ENCODE peak calls at places on chromosomes 11 and 22, in seven cellular contexts. V is cardiac fibroblast; O is memory B cell; K is GM04503; P is C1 segment of cervical spinal cord; D is naive thymus-derived CD8-positive, alpha-beta T cell; Y is HT1080. F is an unnamed sample.

GRCh38 chr11:726278-726915 is 20.4 kb downstream of the EPS8L2 start:
- DNase-seq in V (peak), O (no peak), K (no peak), P (no peak), D (peak), Y (no peak), F (peak)

GRCh38 chr11:8331767-8332166 is 68.1 kb upstream of the LMO1 start:
- DNase-seq in V (no peak), O (no peak), K (no peak), P (no peak), D (no peak), Y (peak), F (no peak)

GRCh38 chr22:46437990-46438389 is 99.4 kb downstream of the CELSR1 start:
- DNase-seq in V (no peak), O (no peak), K (no peak), P (no peak), D (no peak), Y (no peak), F (no peak)

GRCh38 chr11:44609783-44610155 is 44.3 kb downstream of the CD82 start:
- DNase-seq in V (no peak), O (no peak), K (no peak), P (no peak), D (no peak), Y (no peak), F (no peak)

GRCh38 chr22:24153353-24153752 is 27.9 kb upstream of the SUSD2 start:
- DNase-seq in V (peak), O (no peak), K (no peak), P (no peak), D (peak), Y (peak), F (peak)

GRCh38 chr11:33268945-33269567 is 11.9 kb downstream of the HIPK3 start:
- DNase-seq in V (peak), O (no peak), K (no peak), P (no peak), D (no peak), Y (peak), F (no peak)

GRCh38 chr22:48432721-48433518 is 1394.8 kb downstream of the BRD1 start:
- DNase-seq in V (no peak), O (no peak), K (no peak), P (no peak), D (no peak), Y (no peak), F (no peak)

GRCh38 chr11:8100605-8101004 is 19.6 kb downstream of the TUB start:
- DNase-seq in V (no peak), O (no peak), K (no peak), P (no peak), D (no peak), Y (no peak), F (no peak)

GRCh38 chr11:44538375-44539054 is 26.9 kb upstream of the CD82 start:
- DNase-seq in V (peak), O (peak), K (no peak), P (peak), D (peak), Y (peak), F (peak)

GRCh38 chr11:63530021-63530420 is 6.6 kb upstream of the PLAAT4 start:
- DNase-seq in V (no peak), O (no peak), K (no peak), P (peak), D (no peak), Y (no peak), F (no peak)

GRCh38 chr22:17802822-17803221 is 28.6 kb upstream of the BID start:
- DNase-seq in V (no peak), O (no peak), K (no peak), P (no peak), D (no peak), Y (no peak), F (no peak)

GRCh38 chr11:45859661-45860140 is 12.4 kb downstream of the CRY2 start:
- DNase-seq in V (peak), O (no peak), K (peak), P (peak), D (no peak), Y (no peak), F (no peak)

GRCh38 chr11:88849368-88849767 is 216.4 kb downstream of the GRM5 start:
- DNase-seq in V (peak), O (no peak), K (peak), P (no peak), D (no peak), Y (peak), F (no peak)

GRCh38 chr11:108620958-108621772 is 27.6 kb upstream of the EXPH5 start:
- DNase-seq in V (peak), O (no peak), K (no peak), P (no peak), D (no peak), Y (peak), F (no peak)

GRCh38 chr22:30224161-30224857 is 22.2 kb downstream of the LIF start:
- DNase-seq in V (no peak), O (no peak), K (no peak), P (no peak), D (no peak), Y (peak), F (no peak)

GRCh38 chr22:27260087-27260730 is 541.3 kb downstream of the MN1 start:
- DNase-seq in V (no peak), O (no peak), K (no peak), P (no peak), D (no peak), Y (no peak), F (no peak)

GRCh38 chr11:62137881-62138629 is 14.2 kb downstream of the INCENP start:
- DNase-seq in V (no peak), O (no peak), K (no peak), P (no peak), D (no peak), Y (no peak), F (no peak)

GRCh38 chr11:104588975-104589374 is 309.3 kb downstream of the CASP12 start:
- DNase-seq in V (no peak), O (no peak), K (no peak), P (no peak), D (no peak), Y (no peak), F (no peak)

GRCh38 chr11:127017482-127017881 is 16.9 kb upstream of the KIRREL3 start:
- DNase-seq in V (peak), O (no peak), K (peak), P (no peak), D (no peak), Y (peak), F (no peak)

GRCh38 chr11:92453055-92453454 is 228.4 kb downstream of the FAT3 start:
- DNase-seq in V (peak), O (no peak), K (peak), P (no peak), D (no peak), Y (peak), F (no peak)

GRCh38 chr11:120221115-120221752 is 10.4 kb downstream of the OAF start:
- DNase-seq in V (no peak), O (no peak), K (no peak), P (no peak), D (no peak), Y (no peak), F (no peak)

GRCh38 chr22:42902875-42903510 is 45.9 kb upstream of the ARFGAP3 start:
- DNase-seq in V (peak), O (no peak), K (peak), P (no peak), D (no peak), Y (no peak), F (no peak)

GRCh38 chr22:49930596-49931412 is 12.4 kb downstream of the CRELD2 start:
- DNase-seq in V (peak), O (peak), K (peak), P (peak), D (no peak), Y (peak), F (no peak)

GRCh38 chr11:27203077-27203476 is 159.9 kb downstream of the CCDC34 start:
- DNase-seq in V (no peak), O (no peak), K (no peak), P (no peak), D (no peak), Y (no peak), F (no peak)

GRCh38 chr11:63504054-63504453 is 1.8 kb upstream of the LGALS12 start:
- DNase-seq in V (no peak), O (no peak), K (no peak), P (no peak), D (no peak), Y (no peak), F (no peak)

GRCh38 chr22:36021649-36022048 is 7.0 kb downstream of the RBFOX2 start:
- DNase-seq in V (no peak), O (no peak), K (no peak), P (no peak), D (no peak), Y (no peak), F (no peak)

GRCh38 chr11:118001494-118001971 is 15.3 kb downstream of the IL10RA start:
- DNase-seq in V (no peak), O (no peak), K (no peak), P (no peak), D (no peak), Y (no peak), F (no peak)

GRCh38 chr22:46119729-46120419 is 30.5 kb upstream of the PPARA start:
- DNase-seq in V (peak), O (no peak), K (no peak), P (no peak), D (no peak), Y (no peak), F (no peak)

GRCh38 chr11:47355283-47356128 is 3.0 kb upstream of the MYBPC3 start:
- DNase-seq in V (peak), O (no peak), K (peak), P (peak), D (no peak), Y (peak), F (no peak)

GRCh38 chr11:12693485-12694181 is 19.4 kb downstream of the TEAD1 start:
- DNase-seq in V (peak), O (no peak), K (peak), P (peak), D (no peak), Y (peak), F (no peak)